ENCODE peak calls at places on chromosome 21, in nine cellular contexts. M is cardiac muscle cell; A is heart left ventricle; U is astrocyte of the cerebellum; O is ovary; Z is left ventricle myocardium inferior; R is heart right ventricle; F is CD8-positive, alpha-beta memory T cell; T is upper lobe of right lung. W is an unnamed sample.
A peak's percentile ranks its signal among the peaks of the same experiment; 100 is the strongest.

GRCh38 chr21:29938968-29939858 is 583 bp downstream of the GRIK1 start:
- DNase-seq in U (no peak), Z (no peak), T (no peak), M (peak; percentile 26), F (no peak), A (peak; percentile 50), O (no peak), R (no peak), W (no peak)

GRCh38 chr21:19922122-19922521 is 1076.1 kb upstream of the NCAM2 start:
- DNase-seq in A (no peak), F (no peak), O (no peak), R (no peak), Z (no peak), M (no peak), U (no peak), T (no peak), W (no peak)

GRCh38 chr21:25701529-25701928 is 33.2 kb downstream of the ATP5PF start:
- DNase-seq in M (no peak), O (no peak), U (no peak), Z (no peak), A (no peak), T (no peak), R (no peak), F (no peak), W (no peak)

GRCh38 chr21:18041012-18041411 is 203.6 kb upstream of the CHODL start:
- DNase-seq in A (no peak), M (peak; percentile 56), T (no peak), R (no peak), F (no peak), O (no peak), Z (no peak), U (peak; percentile 15), W (no peak)

GRCh38 chr21:33325222-33326067 is 675 bp downstream of the IFNAR1 start:
- DNase-seq in M (peak; percentile 48), O (peak; percentile 77), Z (peak; percentile 76), T (peak; percentile 85), A (peak; percentile 85), R (peak; percentile 83), U (no peak), F (peak; percentile 68), W (no peak)

GRCh38 chr21:29704719-29705118 is 235.1 kb downstream of the GRIK1 start:
- DNase-seq in F (no peak), O (no peak), R (no peak), Z (no peak), M (no peak), U (no peak), T (no peak), A (no peak), W (peak; percentile 40)

GRCh38 chr21:39125752-39126485 is 57.3 kb downstream of the PSMG1 start:
- DNase-seq in M (peak; percentile 85), R (peak; percentile 67), U (peak; percentile 53), O (peak; percentile 54), A (no peak), F (no peak), T (no peak), Z (no peak), W (no peak)

GRCh38 chr21:37532868-37533780 is 166.6 kb downstream of the DYRK1A start:
- DNase-seq in R (no peak), F (no peak), Z (no peak), M (no peak), O (no peak), T (no peak), A (no peak), U (no peak), W (no peak)

GRCh38 chr21:41164981-41165650 is 2.8 kb upstream of the BACE2 start:
- DNase-seq in O (no peak), U (no peak), F (no peak), M (no peak), A (no peak), R (no peak), T (no peak), Z (no peak), W (no peak)

GRCh38 chr21:41168391-41169257 is 664 bp downstream of the BACE2 start:
- DNase-seq in O (peak; percentile 55), T (peak; percentile 70), M (peak; percentile 66), U (peak; percentile 48), Z (peak; percentile 42), A (peak; percentile 68), F (no peak), R (peak; percentile 45), W (no peak)

GRCh38 chr21:41169258-41169576 is 1.3 kb downstream of the BACE2 start:
- DNase-seq in O (no peak), A (no peak), M (no peak), R (no peak), U (no peak), T (no peak), Z (no peak), F (no peak), W (no peak)

GRCh38 chr21:41167348-41168342 is at the start of gene BACE2:
- DNase-seq in O (peak; percentile 77), M (peak; percentile 76), A (peak; percentile 87), T (peak; percentile 90), R (peak; percentile 87), F (peak; percentile 11), Z (peak; percentile 85), U (peak; percentile 41), W (no peak)

DNA sequence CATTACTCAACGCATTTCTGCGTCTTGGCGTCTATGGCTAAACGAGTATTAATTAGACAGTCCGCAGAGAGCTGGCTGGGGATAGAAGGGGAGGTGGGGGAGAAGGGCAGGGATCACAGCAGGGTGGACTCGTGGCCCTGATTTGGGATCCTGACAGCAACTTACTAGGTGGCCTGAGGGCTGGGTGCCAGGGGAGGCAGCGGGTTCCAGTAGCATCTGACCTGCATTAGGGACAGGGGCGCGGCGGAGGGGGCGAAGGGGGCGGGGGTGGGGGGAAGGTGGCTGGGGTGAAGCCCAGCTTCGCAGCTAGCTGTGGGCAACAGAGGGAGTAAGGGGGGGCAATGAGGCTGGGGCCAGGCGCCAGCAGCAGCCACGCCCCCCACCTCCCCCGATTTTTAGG is 1.0 kb upstream of the BACE2 start:
- DNase-seq in T (no peak), M (no peak), Z (peak; percentile 37), A (no peak), F (no peak), R (peak; percentile 39), U (no peak), O (peak; percentile 51), W (no peak)
- H3K4me3 ChIP-seq in T (peak overlapping the region; percentile 73), M (peak overlapping the region; percentile 58), Z (peak overlapping the region; percentile 87), A (peak overlapping the region; percentile 72), F (no peak overlapping the region), R (peak overlapping the region; percentile 87), U (peak overlapping the region; percentile 85), O (peak overlapping the region; percentile 70), W (peak overlapping the region; percentile 75)

GRCh38 chr21:16081304-16081703 is 351.5 kb downstream of the USP25 start:
- DNase-seq in U (no peak), T (no peak), Z (no peak), M (no peak), F (no peak), A (no peak), O (no peak), R (no peak), W (no peak)

GRCh38 chr21:16085436-16085835 is 355.7 kb downstream of the USP25 start:
- DNase-seq in T (no peak), U (no peak), A (no peak), O (no peak), R (no peak), M (no peak), F (no peak), Z (no peak), W (no peak)

GRCh38 chr21:16079830-16080229 is 350.0 kb downstream of the USP25 start:
- DNase-seq in A (no peak), Z (no peak), O (no peak), T (no peak), F (no peak), R (no peak), M (no peak), U (no peak), W (peak; percentile 54)

GRCh38 chr21:16084776-16085364 is 355.1 kb downstream of the USP25 start:
- DNase-seq in O (no peak), U (peak; percentile 77), R (peak; percentile 61), A (no peak), T (no peak), F (no peak), Z (peak; percentile 46), M (no peak), W (no peak)

DNA sequence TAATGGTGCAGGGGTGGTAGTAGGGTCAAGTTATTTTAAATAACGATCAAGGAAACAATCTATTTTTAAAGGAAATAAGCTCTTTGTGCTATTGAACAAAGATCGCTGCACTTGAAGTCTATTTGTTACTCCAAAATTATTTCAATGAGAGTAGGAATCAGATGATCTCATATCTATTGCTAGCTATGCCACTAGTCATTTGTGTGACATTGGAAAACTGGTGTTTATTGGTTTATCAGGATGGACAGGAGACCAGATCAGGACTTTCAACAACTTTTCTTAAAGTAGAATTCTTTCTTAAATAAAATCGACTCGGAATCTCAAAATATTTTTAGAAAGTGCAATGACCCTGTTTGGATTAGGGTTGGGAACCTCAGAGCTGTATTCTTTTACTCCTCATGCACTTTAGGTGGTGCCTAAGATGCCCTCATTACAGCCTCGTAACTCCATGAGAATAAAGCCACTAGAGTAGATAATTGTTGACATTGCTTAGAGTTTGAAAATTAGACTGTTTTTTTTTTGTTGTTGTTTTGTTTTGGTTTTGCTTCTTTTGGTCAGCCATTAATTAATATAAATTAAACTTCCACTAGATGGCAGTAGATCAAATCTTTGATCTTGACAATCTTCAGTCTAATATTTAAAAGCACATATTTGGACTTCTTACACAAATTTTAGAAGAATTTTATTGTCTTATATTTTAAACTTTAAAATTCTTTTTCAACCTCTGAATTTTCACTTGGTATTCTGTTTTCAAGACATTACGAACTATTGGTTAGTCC is 352.4 kb downstream of the USP25 start:
- DNase-seq in O (no peak), R (no peak), U (no peak), T (no peak), A (no peak), F (no peak), M (peak; percentile 59), Z (no peak), W (no peak)
- H3K4me3 ChIP-seq in O (no peak overlapping the region), R (peak overlapping the region; percentile 35), U (no peak overlapping the region), T (no peak overlapping the region), A (no peak overlapping the region), F (no peak overlapping the region), M (no peak overlapping the region), Z (peak overlapping the region; percentile 31), W (no peak overlapping the region)

GRCh38 chr21:34878501-34878900 is 170.6 kb downstream of the RUNX1 start:
- DNase-seq in T (no peak), U (no peak), F (no peak), M (no peak), R (no peak), Z (no peak), A (no peak), O (no peak), W (no peak)
- H3K4me3 ChIP-seq in T (peak overlapping the region; percentile 0), U (no peak overlapping the region), F (no peak overlapping the region), M (no peak overlapping the region), R (no peak overlapping the region), Z (no peak overlapping the region), A (no peak overlapping the region), O (no peak overlapping the region), W (no peak overlapping the region)

GRCh38 chr21:43333301-43334062 is 93.4 kb downstream of the SIK1 start:
- DNase-seq in A (peak; percentile 64), Z (peak; percentile 38), F (no peak), R (peak; percentile 62), T (peak; percentile 84), M (peak; percentile 79), O (peak; percentile 74), U (peak; percentile 49), W (peak; percentile 83)

GRCh38 chr21:43334214-43334958 is 92.5 kb downstream of the SIK1 start:
- DNase-seq in M (no peak), Z (no peak), U (no peak), T (no peak), F (no peak), A (no peak), R (no peak), O (no peak), W (no peak)

GRCh38 chr21:43331962-43332458 is 94.9 kb downstream of the SIK1 start:
- DNase-seq in A (no peak), T (no peak), R (peak; percentile 58), O (peak; percentile 88), U (peak; percentile 80), F (no peak), M (no peak), Z (no peak), W (peak; percentile 91)

GRCh38 chr21:43332461-43332860 is 94.5 kb downstream of the SIK1 start:
- DNase-seq in R (no peak), U (no peak), A (no peak), T (no peak), Z (no peak), M (no peak), O (no peak), F (no peak), W (no peak)

GRCh38 chr21:43332872-43333300 is 94.0 kb downstream of the SIK1 start:
- DNase-seq in R (no peak), A (no peak), F (no peak), T (no peak), U (no peak), M (no peak), Z (no peak), O (no peak), W (no peak)
- H3K4me3 ChIP-seq in R (no peak overlapping the region), A (no peak overlapping the region), F (no peak overlapping the region), T (peak overlapping the region; percentile 19), U (no peak overlapping the region), M (no peak overlapping the region), Z (peak overlapping the region; percentile 43), O (no peak overlapping the region), W (peak overlapping the region; percentile 7)

W was measured in skeletal muscle cell.